ENCODE peak calls at places on chromosomes 3 and 15, in six cellular contexts. M is IMR-90, R is left ventricle myocardium inferior, W is hepatocyte, L is psoas muscle, E is ovary. U is an unnamed sample. For H3K4me1, the result is how much of the 10 kb centered on the place peaks cover.

GRCh38 chr3:53145109-53146077 is 15.2 kb upstream of the RFT1 start:
- DNase-seq in M (peak), R (no peak), W (peak), L (peak), E (no peak), U (no peak)

GRCh38 chr15:91468861-91469260 is 368.8 kb downstream of the SV2B start:
- DNase-seq in M (no peak), R (no peak), W (no peak), L (no peak), E (no peak), U (no peak)

GRCh38 chr3:115398481-115398880 is 224.8 kb upstream of the GAP43 start:
- DNase-seq in M (no peak), R (no peak), W (no peak), L (no peak), E (no peak), U (no peak)

GRCh38 chr15:99239545-99240198 is 9.7 kb downstream of the TTC23 start:
- DNase-seq in M (peak), R (no peak), W (no peak), L (no peak), E (no peak), U (no peak)

GRCh38 chr3:44045476-44046275 is 196.0 kb upstream of the TOPAZ1 start:
- DNase-seq in M (no peak), R (no peak), W (peak), L (no peak), E (no peak), U (peak)

GRCh38 chr3:191070201-191070600 is 128.8 kb upstream of the OSTN start:
- DNase-seq in M (peak), R (no peak), W (no peak), L (no peak), E (no peak), U (no peak)

GRCh38 chr3:14505001-14505802 is 34.9 kb downstream of the GRIP2 start:
- DNase-seq in M (no peak), R (no peak), W (no peak), L (no peak), E (peak), U (no peak)

GRCh38 chr3:14796403-14797077 is 22.2 kb upstream of the FGD5 start:
- DNase-seq in M (no peak), R (no peak), W (no peak), L (no peak), E (peak), U (no peak)

GRCh38 chr15:29135702-29136426 is 133.8 kb downstream of the NSMCE3 start:
- DNase-seq in M (no peak), R (no peak), W (no peak), L (no peak), E (peak), U (no peak)

GRCh38 chr15:80789296-80789695 is 10.1 kb downstream of the CEMIP start:
- DNase-seq in M (peak), R (no peak), W (no peak), L (no peak), E (no peak), U (no peak)

GRCh38 chr3:47910777-47911440 is 105.3 kb downstream of the MAP4 start:
- DNase-seq in M (peak), R (no peak), W (peak), L (peak), E (no peak), U (peak)

GRCh38 chr3:69669070-69669469 is 70.2 kb upstream of the MITF start:
- DNase-seq in M (no peak), R (no peak), W (no peak), L (no peak), E (no peak), U (no peak)

DNA sequence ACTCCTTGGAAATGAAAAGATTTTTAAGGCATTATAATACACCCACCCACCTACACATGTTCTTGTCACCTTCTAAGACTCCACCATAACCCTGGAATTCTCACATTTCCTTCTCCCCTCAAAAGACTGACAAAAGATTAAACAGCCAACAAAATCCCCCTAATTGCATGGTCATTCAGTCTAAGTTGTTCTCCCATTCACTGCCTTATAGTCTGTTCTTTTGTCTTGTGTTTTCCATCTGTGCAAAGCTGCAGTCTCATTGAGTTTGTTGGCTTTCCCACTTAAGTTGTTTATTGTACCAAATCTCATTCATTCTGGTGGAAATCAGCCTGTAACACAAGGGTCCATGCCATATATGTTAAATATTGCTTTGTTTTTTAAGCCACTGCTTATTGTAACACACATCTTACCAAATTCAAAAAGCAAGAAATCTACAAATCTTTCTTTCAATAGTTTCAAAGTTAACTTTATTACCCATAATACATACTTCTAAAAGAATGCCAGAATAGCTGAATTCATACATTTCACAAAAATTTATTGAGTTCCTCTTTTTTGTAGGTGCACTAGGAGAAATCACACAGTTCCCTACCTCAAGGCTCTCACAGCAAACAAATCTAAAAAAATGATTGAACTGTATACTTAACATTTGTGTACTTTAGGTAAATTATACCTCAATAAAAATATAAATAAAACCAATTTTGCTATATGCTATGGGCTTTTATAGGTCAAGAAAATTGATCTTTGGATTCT is 2.4 kb upstream of the RCN2 start:
- DNase-seq in M (no peak), R (no peak), W (no peak), L (no peak), E (no peak), U (no peak)
- H3K4me3 ChIP-seq in M (no peak), R (no peak), W (no peak), L (no peak), E (no peak), U (no peak)

GRCh38 chr15:65083262-65083701 is 6.7 kb downstream of the KBTBD13 start:
- DNase-seq in M (peak), R (no peak), W (no peak), L (no peak), E (no peak), U (no peak)

GRCh38 chr15:65079580-65079979 is 3.0 kb downstream of the KBTBD13 start:
- DNase-seq in M (no peak), R (no peak), W (no peak), L (no peak), E (no peak), U (no peak)

GRCh38 chr15:65082303-65082958 is 5.9 kb downstream of the KBTBD13 start:
- DNase-seq in M (no peak), R (no peak), W (no peak), L (no peak), E (no peak), U (peak)

GRCh38 chr15:65081758-65082157 is 5.2 kb downstream of the KBTBD13 start:
- DNase-seq in M (peak), R (no peak), W (no peak), L (no peak), E (no peak), U (no peak)

DNA sequence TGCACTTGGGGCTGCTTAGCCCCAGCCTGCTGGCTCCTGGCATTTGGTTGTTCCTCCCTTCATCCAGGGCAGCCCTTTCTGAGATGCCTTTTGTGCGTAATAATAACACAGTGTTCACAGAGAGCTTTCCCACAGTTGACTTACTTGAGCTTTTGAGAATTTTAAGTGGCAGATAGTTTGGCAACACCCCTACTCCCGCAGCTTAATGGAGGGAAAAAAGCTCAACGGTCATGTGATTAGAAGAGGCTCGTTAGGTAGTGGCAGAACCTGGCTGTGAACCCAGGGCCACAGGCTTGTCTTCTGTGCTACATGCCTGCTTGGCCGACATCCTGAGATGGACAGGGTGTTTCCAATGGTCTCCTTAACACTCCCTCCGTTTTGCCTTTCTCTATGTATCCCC is 4.7 kb downstream of the KBTBD13 start:
- DNase-seq in M (no peak), R (no peak), W (no peak), L (no peak), E (no peak), U (no peak)
- H3K27ac ChIP-seq in M (no peak), R (peak), W (no peak), L (peak), E (no peak), U (no peak)

DNA sequence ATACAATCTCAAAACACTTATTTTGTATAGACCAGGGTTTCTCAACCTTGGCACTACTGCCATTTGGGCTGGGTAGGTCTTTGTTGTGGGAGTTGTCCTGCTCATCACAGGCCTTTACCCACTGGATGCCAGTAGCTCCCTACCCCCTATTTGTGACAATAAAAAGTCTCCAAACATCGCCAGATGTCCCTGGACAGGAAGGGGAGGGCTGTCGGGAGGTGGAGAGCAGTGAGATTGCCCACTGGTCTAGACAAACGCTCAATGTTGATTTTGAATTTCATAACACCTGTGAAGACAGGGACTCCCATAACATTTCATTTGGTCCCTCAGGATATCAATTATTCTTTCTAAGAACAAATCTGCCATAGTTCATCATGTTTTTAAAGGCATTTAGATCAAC is 151.7 kb upstream of the PTPRG start:
- DNase-seq in M (no peak), R (no peak), W (no peak), L (no peak), E (no peak), U (no peak)
- H3K4me1 ChIP-seq in M (under half), R (under half), W (under half), L (under half), E (under half), U (under half)

GRCh38 chr15:60414016-60414682 is 16.4 kb upstream of the ANXA2 start:
- DNase-seq in M (peak), R (no peak), W (no peak), L (no peak), E (no peak), U (no peak)
- H3K4me3 ChIP-seq in M (no peak), R (no peak), W (no peak), L (no peak), E (no peak), U (no peak)

GRCh38 chr3:123755085-123755484 is 129.0 kb downstream of the MYLK start:
- DNase-seq in M (no peak), R (no peak), W (peak), L (no peak), E (no peak), U (no peak)

GRCh38 chr3:123755508-123755907 is 128.6 kb downstream of the MYLK start:
- DNase-seq in M (no peak), R (no peak), W (no peak), L (no peak), E (no peak), U (no peak)

GRCh38 chr3:123752228-123752627 is 131.9 kb downstream of the MYLK start:
- DNase-seq in M (no peak), R (no peak), W (no peak), L (no peak), E (no peak), U (no peak)

GRCh38 chr3:123751478-123751877 is 132.7 kb downstream of the MYLK start:
- DNase-seq in M (peak), R (no peak), W (no peak), L (no peak), E (no peak), U (no peak)

GRCh38 chr3:123753321-123753720 is 130.8 kb downstream of the MYLK start:
- DNase-seq in M (no peak), R (no peak), W (no peak), L (no peak), E (no peak), U (no peak)
- H3K27ac ChIP-seq in M (peak), R (no peak), W (no peak), L (no peak), E (no peak), U (no peak)

GRCh38 chr3:123338620-123339061 is 110.2 kb downstream of the ADCY5 start:
- DNase-seq in M (no peak), R (peak), W (no peak), L (no peak), E (peak), U (no peak)
- H3K4me1 ChIP-seq in M (under half), R (half or more), W (under half), L (under half), E (under half), U (under half)

U was measured in A673.